ENCODE peak calls at places on chromosomes 6 and 20, in five cellular contexts. I is OCI-M1; N is effector CD4-positive, alpha-beta T cell; Z is kidney epithelial cell; B is AG09319. M is an unnamed sample.

GRCh38 chr6:53338304-53338703 is 10.4 kb downstream of the ELOVL5 start:
- DNase-seq in I (peak; percentile 24), N (no peak), Z (no peak), B (no peak), M (no peak)

GRCh38 chr20:43558412-43559146 is at the start of gene SGK2:
- DNase-seq in I (no peak), N (no peak), Z (peak; percentile 87), B (no peak), M (no peak)

GRCh38 chr6:70586114-70586513 is 19.4 kb downstream of the SDHAF4 start:
- DNase-seq in I (no peak), N (no peak), Z (no peak), B (no peak), M (no peak)

GRCh38 chr6:44217332-44218143 is 812 bp downstream of the MYMX start:
- DNase-seq in I (no peak), N (no peak), Z (no peak), B (no peak), M (no peak)

GRCh38 chr6:113148576-113148975 is 708.6 kb upstream of the MARCKS start:
- DNase-seq in I (no peak), N (no peak), Z (no peak), B (no peak), M (no peak)

GRCh38 chr20:25289886-25290597 is 42.2 kb downstream of the PYGB start:
- DNase-seq in I (no peak), N (no peak), Z (no peak), B (no peak), M (no peak)

GRCh38 chr20:1624811-1625690 is 5.2 kb upstream of the SIRPB1 start:
- DNase-seq in I (no peak), N (no peak), Z (no peak), B (no peak), M (no peak)

GRCh38 chr20:2745060-2745910 is 52.7 kb downstream of the EBF4 start:
- DNase-seq in I (no peak), N (no peak), Z (no peak), B (no peak), M (no peak)

GRCh38 chr6:148769304-148769968 is 22.6 kb downstream of the UST start:
- DNase-seq in I (no peak), N (no peak), Z (no peak), B (no peak), M (no peak)

GRCh38 chr6:33276864-33277662 is at the start of gene B3GALT4:
- DNase-seq in I (peak; percentile 93), N (peak; percentile 59), Z (no peak), B (no peak), M (peak; percentile 44)

GRCh38 chr6:157510329-157511188 is 129.6 kb downstream of the ZDHHC14 start:
- DNase-seq in I (peak; percentile 22), N (no peak), Z (no peak), B (no peak), M (no peak)

GRCh38 chr20:44399446-44399845 is 43.9 kb downstream of the HNF4A start:
- DNase-seq in I (no peak), N (no peak), Z (no peak), B (no peak), M (no peak)

GRCh38 chr6:32886674-32887383 is 32.8 kb downstream of the PSMB9 start:
- DNase-seq in I (no peak), N (no peak), Z (peak; percentile 29), B (no peak), M (no peak)

GRCh38 chr6:24501914-24502313 is 7.1 kb downstream of the ALDH5A1 start:
- DNase-seq in I (no peak), N (no peak), Z (no peak), B (no peak), M (no peak)

GRCh38 chr20:25470045-25470444 is 62.6 kb downstream of the GINS1 start:
- DNase-seq in I (peak; percentile 31), N (no peak), Z (no peak), B (no peak), M (no peak)

GRCh38 chr20:26209171-26209941 is 512.7 kb upstream of the ZNF337 start:
- DNase-seq in I (no peak), N (no peak), Z (no peak), B (peak; percentile 18), M (no peak)

GRCh38 chr20:16747291-16747811 is 807 bp upstream of the OTOR start:
- DNase-seq in I (no peak), N (no peak), Z (no peak), B (no peak), M (no peak)

GRCh38 chr6:7143161-7143974 is 35.6 kb downstream of the RREB1 start:
- DNase-seq in I (peak; percentile 90), N (no peak), Z (no peak), B (no peak), M (no peak)

GRCh38 chr6:69704916-69705315 is 91.9 kb downstream of the LMBRD1 start:
- DNase-seq in I (no peak), N (no peak), Z (no peak), B (no peak), M (no peak)

GRCh38 chr6:149033454-149034241 is 283.9 kb upstream of the TAB2 start:
- DNase-seq in I (no peak), N (no peak), Z (no peak), B (no peak), M (no peak)

GRCh38 chr6:170357812-170358211 is 51.3 kb downstream of the FAM120B start:
- DNase-seq in I (no peak), N (no peak), Z (no peak), B (no peak), M (no peak)

GRCh38 chr6:4776967-4777925 is 1.0 kb downstream of the CDYL start:
- DNase-seq in I (peak; percentile 79), N (no peak), Z (no peak), B (no peak), M (peak; percentile 48)

GRCh38 chr6:43138267-43138666 is 32.8 kb upstream of the SRF start:
- DNase-seq in I (no peak), N (no peak), Z (no peak), B (no peak), M (no peak)

GRCh38 chr6:143034689-143035334 is 25.9 kb upstream of the AIG1 start:
- DNase-seq in I (peak; percentile 96), N (no peak), Z (no peak), B (no peak), M (no peak)

GRCh38 chr6:76771076-76771634 is 692.1 kb downstream of the HTR1B start:
- DNase-seq in I (no peak), N (no peak), Z (no peak), B (no peak), M (no peak)

GRCh38 chr6:122678841-122679240 is 68.6 kb downstream of the PKIB start:
- DNase-seq in I (no peak), N (no peak), Z (no peak), B (no peak), M (no peak)

GRCh38 chr20:42179768-42180167 is 561.6 kb upstream of the CHD6 start:
- DNase-seq in I (peak; percentile 55), N (no peak), Z (no peak), B (no peak), M (no peak)

GRCh38 chr20:32505723-32506473 is 79.2 kb downstream of the NOL4L start:
- DNase-seq in I (no peak), N (no peak), Z (no peak), B (no peak), M (no peak)

GRCh38 chr6:21870071-21870729 is 276.6 kb downstream of the SOX4 start:
- DNase-seq in I (no peak), N (no peak), Z (no peak), B (no peak), M (no peak)

GRCh38 chr6:88586371-88587157 is 376.9 kb downstream of the RNGTT start:
- DNase-seq in I (no peak), N (no peak), Z (no peak), B (no peak), M (no peak)

GRCh38 chr6:158278015-158278414 is 34.2 kb upstream of the TULP4 start:
- DNase-seq in I (no peak), N (no peak), Z (no peak), B (no peak), M (no peak)

GRCh38 chr20:17810847-17811604 is 111.3 kb downstream of the BANF2 start:
- DNase-seq in I (no peak), N (no peak), Z (no peak), B (no peak), M (no peak)

GRCh38 chr6:35955970-35956369 is 35.1 kb upstream of the SRPK1 start:
- DNase-seq in I (peak; percentile 29), N (no peak), Z (no peak), B (no peak), M (no peak)

GRCh38 chr6:95614094-95614493 is 36.8 kb downstream of the MANEA start:
- DNase-seq in I (no peak), N (no peak), Z (no peak), B (no peak), M (no peak)

GRCh38 chr6:14108571-14109410 is 8.8 kb upstream of the CD83 start:
- DNase-seq in I (peak; percentile 83), N (no peak), Z (no peak), B (no peak), M (no peak)

GRCh38 chr6:15248451-15249370 is 2.8 kb downstream of the JARID2 start:
- DNase-seq in I (peak; percentile 98), N (peak; percentile 98), Z (peak; percentile 53), B (peak; percentile 84), M (peak; percentile 94)

GRCh38 chr6:36050305-36050704 is 22.7 kb downstream of the MAPK14 start:
- DNase-seq in I (no peak), N (no peak), Z (no peak), B (no peak), M (no peak)